ENCODE peak calls at places on chromosomes 12 and 14, in five cellular contexts. F is coronary artery, U is thoracic aorta, E is A549, L is ovary. C is an unnamed sample.

GRCh38 chr14:66595394-66595793 is 87.4 kb downstream of the GPHN start:
- DNase-seq in U (no peak), F (no peak), E (no peak), L (no peak), C (no peak)

GRCh38 chr14:99427632-99428315 is 52.9 kb downstream of the SETD3 start:
- DNase-seq in F (no peak), U (no peak), L (no peak), E (no peak), C (no peak)

GRCh38 chr12:59318940-59319339 is 276.9 kb upstream of the SLC16A7 start:
- DNase-seq in F (no peak), U (no peak), E (no peak), L (no peak), C (no peak)

GRCh38 chr14:92435154-92435553 is 78.4 kb upstream of the RIN3 start:
- DNase-seq in U (no peak), E (no peak), F (no peak), L (no peak), C (no peak)

GRCh38 chr12:44859998-44860689 is 16.0 kb downstream of the NELL2 start:
- DNase-seq in U (no peak), F (no peak), L (no peak), E (no peak), C (no peak)

GRCh38 chr14:69008411-69008810 is 29.3 kb upstream of the ACTN1 start:
- DNase-seq in U (no peak), F (no peak), L (no peak), E (no peak), C (no peak)

GRCh38 chr12:6998708-6999451 is 19.4 kb downstream of the LPCAT3 start:
- DNase-seq in F (no peak), L (no peak), U (no peak), E (no peak), C (no peak)

GRCh38 chr12:50220357-50221061 is 53.3 kb upstream of the CERS5 start:
- DNase-seq in F (no peak), L (no peak), U (peak), E (peak), C (no peak)

GRCh38 chr12:91367234-91367849 is 184.7 kb upstream of the DCN start:
- DNase-seq in L (no peak), E (peak), U (no peak), F (no peak), C (no peak)

GRCh38 chr14:75911883-75912282 is 69.9 kb downstream of the TGFB3 start:
- DNase-seq in F (no peak), L (no peak), E (no peak), U (no peak), C (no peak)

GRCh38 chr14:78606111-78606510 is 435.9 kb downstream of the NRXN3 start:
- DNase-seq in F (no peak), L (no peak), U (no peak), E (no peak), C (no peak)

GRCh38 chr14:37545174-37545573 is 49.9 kb downstream of the FOXA1 start:
- DNase-seq in F (no peak), L (no peak), U (no peak), E (no peak), C (no peak)

GRCh38 chr14:63276492-63277342 is 42.0 kb downstream of the GPHB5 start:
- DNase-seq in F (no peak), E (peak), U (no peak), L (no peak), C (no peak)

GRCh38 chr12:109735825-109736551 is 22.4 kb downstream of the FAM222A start:
- DNase-seq in F (no peak), L (no peak), U (no peak), E (no peak), C (no peak)

GRCh38 chr12:124333724-124334123 is 38.8 kb downstream of the RFLNA start:
- DNase-seq in U (no peak), F (no peak), E (no peak), L (no peak), C (no peak)

GRCh38 chr12:124335426-124336183 is 40.7 kb downstream of the RFLNA start:
- DNase-seq in U (no peak), E (no peak), L (no peak), F (no peak), C (no peak)

GRCh38 chr12:124334266-124334665 is 39.4 kb downstream of the RFLNA start:
- DNase-seq in L (no peak), E (no peak), U (no peak), F (no peak), C (no peak)

GRCh38 chr12:124336184-124336437 is 41.2 kb downstream of the RFLNA start:
- DNase-seq in E (no peak), U (no peak), F (no peak), L (no peak), C (no peak)

GRCh38 chr12:124334976-124335375 is 40.1 kb downstream of the RFLNA start:
- DNase-seq in U (no peak), F (no peak), E (no peak), L (no peak), C (no peak)
- H3K27ac ChIP-seq in U (no peak), F (no peak), E (no peak), L (no peak), C (no peak)

GRCh38 chr12:105613269-105613668 is 282.8 kb downstream of the C12orf75 start:
- DNase-seq in E (no peak), U (no peak), L (no peak), F (no peak), C (no peak)
- H3K27ac ChIP-seq in E (no peak), U (no peak), L (no peak), F (no peak), C (no peak)

GRCh38 chr14:74836251-74836957 is 39.5 kb downstream of the PROX2 start:
- DNase-seq in L (no peak), U (no peak), F (no peak), E (no peak), C (no peak)
- H3K27ac ChIP-seq in L (no peak), U (no peak), F (no peak), E (no peak), C (no peak)

GRCh38 chr14:72715215-72715909 is 178.5 kb downstream of the DPF3 start:
- DNase-seq in L (peak), F (no peak), U (no peak), E (no peak), C (no peak)
- H3K27ac ChIP-seq in L (no peak), F (peak), U (peak), E (no peak), C (peak)

DNA sequence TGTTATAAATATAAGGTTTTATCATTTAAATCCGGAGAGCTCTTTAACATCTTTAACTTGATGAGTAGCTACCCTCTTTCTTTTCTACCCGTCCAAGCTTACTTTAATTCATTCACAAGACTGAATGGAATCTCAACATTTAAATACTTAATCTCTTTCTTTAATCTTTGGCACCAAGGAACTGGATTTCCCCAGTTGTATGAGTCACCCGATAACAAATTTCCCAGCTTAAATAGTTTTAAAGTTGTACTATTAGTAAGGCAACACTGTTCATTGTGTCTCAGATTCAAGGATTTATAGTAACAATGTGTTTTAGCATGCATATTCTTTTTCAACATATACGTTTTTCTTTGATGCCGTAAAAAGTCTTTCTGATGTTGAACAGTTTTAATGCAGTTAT is 15.9 kb upstream of the LRP6 start:
- DNase-seq in F (no peak), E (no peak), L (no peak), U (no peak), C (no peak)
- H3K27ac ChIP-seq in F (no peak), E (peak), L (no peak), U (peak), C (no peak)

GRCh38 chr14:22535126-22535525 is 53.9 kb downstream of the DAD1 start:
- DNase-seq in F (no peak), E (no peak), L (no peak), U (no peak), C (no peak)

GRCh38 chr14:22537436-22538310 is 51.4 kb downstream of the DAD1 start:
- DNase-seq in F (no peak), E (no peak), U (no peak), L (no peak), C (no peak)

GRCh38 chr14:22536853-22537338 is 52.1 kb downstream of the DAD1 start:
- DNase-seq in U (peak), E (peak), L (peak), F (no peak), C (peak)

GRCh38 chr14:22534547-22534946 is 54.5 kb downstream of the DAD1 start:
- DNase-seq in L (no peak), F (no peak), E (no peak), U (no peak), C (no peak)

DNA sequence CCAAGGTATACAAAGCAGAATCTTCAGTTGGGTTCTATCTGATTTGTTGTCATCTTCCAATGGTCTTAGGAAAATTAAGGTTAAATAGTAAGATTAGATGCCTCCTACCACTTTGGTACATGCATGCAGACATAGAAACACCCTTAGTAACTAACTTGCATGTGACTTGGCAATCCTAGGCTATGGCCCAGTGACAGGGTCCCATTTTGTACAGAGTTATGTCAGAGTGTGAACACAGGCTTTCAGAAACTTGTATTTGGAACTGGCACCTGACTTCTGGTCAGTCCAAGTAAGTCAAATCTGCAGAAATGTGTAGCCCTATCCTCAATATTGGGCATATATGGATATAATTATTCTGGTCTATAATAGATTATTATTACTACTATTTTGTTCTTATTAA is 53.1 kb downstream of the DAD1 start:
- DNase-seq in F (no peak), L (no peak), U (no peak), E (no peak), C (no peak)
- H3K27ac ChIP-seq in F (no peak), L (no peak), U (no peak), E (no peak), C (no peak)